ENCODE peak calls at places on chromosomes 16 and 17, in five cellular contexts. G is HT1080, B is HEK293T, S is GM13976, K is lower lobe of right lung. J is an unnamed sample.

GRCh38 chr17:4580291-4580690 is 4.0 kb upstream of the SMTNL2 start:
- DNase-seq in G (no peak), B (no peak), S (no peak), K (no peak), J (no peak)

GRCh38 chr17:41965694-41966375 is 760 bp upstream of the CNP start:
- DNase-seq in G (peak; percentile 46), B (peak; percentile 46), S (peak; percentile 78), K (peak; percentile 82), J (no peak)

GRCh38 chr16:23676924-23677480 is 1.7 kb upstream of the PLK1 start:
- DNase-seq in G (no peak), B (no peak), S (no peak), K (no peak), J (no peak)

GRCh38 chr16:88442435-88442810 is 10.7 kb upstream of the ZFPM1 start:
- DNase-seq in G (no peak), B (no peak), S (no peak), K (no peak), J (no peak)

GRCh38 chr16:10408824-10409381 is 23.0 kb downstream of the ATF7IP2 start:
- DNase-seq in G (no peak), B (no peak), S (no peak), K (no peak), J (no peak)

GRCh38 chr17:14268264-14268663 is 31.6 kb upstream of the CDRT15 start:
- DNase-seq in G (peak; percentile 22), B (no peak), S (no peak), K (no peak), J (no peak)

GRCh38 chr17:694239-694638 is 20.4 kb downstream of the VPS53 start:
- DNase-seq in G (peak; percentile 98), B (no peak), S (no peak), K (no peak), J (no peak)

GRCh38 chr16:77951788-77952187 is 70.6 kb upstream of the CLEC3A start:
- DNase-seq in G (no peak), B (peak; percentile 30), S (peak; percentile 53), K (no peak), J (peak; percentile 0)

GRCh38 chr16:65318138-65318537 is 196.3 kb upstream of the CDH11 start:
- DNase-seq in G (no peak), B (no peak), S (no peak), K (no peak), J (no peak)